ENCODE peak calls at places on chromosomes 6 and 20, in five cellular contexts. U is H9, X is neuronal stem cell, R is IMR-90, H is H1. C is an unnamed sample.

GRCh38 chr20:23094213-23094896 is 8.2 kb upstream of the CD93 start:
- DNase-seq in U (no peak), X (no peak), R (no peak), H (no peak), C (no peak)

GRCh38 chr20:51064160-51064559 is 41.3 kb upstream of the KCNG1 start:
- DNase-seq in U (no peak), X (no peak), R (no peak), H (no peak), C (no peak)

GRCh38 chr6:96051555-96051954 is 35.8 kb downstream of the FUT9 start:
- DNase-seq in U (no peak), X (no peak), R (no peak), H (no peak), C (no peak)

GRCh38 chr6:157343732-157344131 is 20.4 kb upstream of the TMEM242 start:
- DNase-seq in U (no peak), X (no peak), R (no peak), H (no peak), C (no peak)

GRCh38 chr6:140566706-140567330 is 1192.4 kb upstream of the CITED2 start:
- DNase-seq in U (no peak), X (no peak), R (peak), H (no peak), C (peak)

GRCh38 chr20:59525500-59526241 is 78.7 kb upstream of the PHACTR3 start:
- DNase-seq in U (peak), X (peak), R (peak), H (no peak), C (peak)

GRCh38 chr6:118705799-118706481 is 54.5 kb upstream of the CEP85L start:
- DNase-seq in U (peak), X (peak), R (peak), H (peak), C (peak)

GRCh38 chr20:33933469-33933909 is 60.2 kb upstream of the RALY start:
- DNase-seq in U (peak), X (peak), R (peak), H (peak), C (peak)

GRCh38 chr6:155646443-155646842 is 190.8 kb upstream of the NOX3 start:
- DNase-seq in U (no peak), X (no peak), R (peak), H (no peak), C (peak)

GRCh38 chr20:24673678-24674570 is 204.5 kb downstream of the SYNDIG1 start:
- DNase-seq in U (no peak), X (no peak), R (peak), H (no peak), C (peak)

GRCh38 chr20:5918856-5919633 is 31.3 kb downstream of the TRMT6 start:
- DNase-seq in U (no peak), X (no peak), R (peak), H (no peak), C (peak)

GRCh38 chr6:153160221-153160620 is 29.1 kb upstream of the RGS17 start:
- DNase-seq in U (no peak), X (no peak), R (peak), H (no peak), C (peak)

GRCh38 chr20:23190557-23190956 is 104.4 kb upstream of the CD93 start:
- DNase-seq in U (no peak), X (no peak), R (no peak), H (no peak), C (peak)

GRCh38 chr6:24961852-24962251 is 26.1 kb upstream of the RIPOR2 start:
- DNase-seq in U (no peak), X (no peak), R (no peak), H (no peak), C (no peak)

GRCh38 chr6:137399949-137400443 is 94.2 kb downstream of the OLIG3 start:
- DNase-seq in U (peak), X (no peak), R (no peak), H (no peak), C (no peak)

GRCh38 chr20:61531553-61532345 is 279.7 kb downstream of the CDH4 start:
- DNase-seq in U (no peak), X (no peak), R (peak), H (no peak), C (peak)

GRCh38 chr20:36543187-36544133 is 2.1 kb downstream of the MYL9 start:
- DNase-seq in U (no peak), X (no peak), R (peak), H (no peak), C (peak)
- H3K14ac ChIP-seq in U (no peak), X (no peak), R (peak), H (no peak), C (no peak)

GRCh38 chr6:167797871-167798265 is 28.8 kb upstream of the AFDN start:
- DNase-seq in U (no peak), X (no peak), R (no peak), H (no peak), C (no peak)

GRCh38 chr6:167795874-167796667 is 30.6 kb upstream of the AFDN start:
- DNase-seq in U (peak), X (no peak), R (no peak), H (no peak), C (no peak)

GRCh38 chr6:167797079-167797870 is 29.4 kb upstream of the AFDN start:
- DNase-seq in U (no peak), X (no peak), R (no peak), H (no peak), C (no peak)

GRCh38 chr6:167795321-167795811 is 31.3 kb upstream of the AFDN start:
- DNase-seq in U (no peak), X (no peak), R (no peak), H (no peak), C (no peak)

GRCh38 chr6:167796668-167797031 is 30.1 kb upstream of the AFDN start:
- DNase-seq in U (no peak), X (no peak), R (no peak), H (no peak), C (no peak)
- H2BK120ac ChIP-seq in U (no peak), X (no peak), R (no peak), H (no peak), C (no peak)

DNA sequence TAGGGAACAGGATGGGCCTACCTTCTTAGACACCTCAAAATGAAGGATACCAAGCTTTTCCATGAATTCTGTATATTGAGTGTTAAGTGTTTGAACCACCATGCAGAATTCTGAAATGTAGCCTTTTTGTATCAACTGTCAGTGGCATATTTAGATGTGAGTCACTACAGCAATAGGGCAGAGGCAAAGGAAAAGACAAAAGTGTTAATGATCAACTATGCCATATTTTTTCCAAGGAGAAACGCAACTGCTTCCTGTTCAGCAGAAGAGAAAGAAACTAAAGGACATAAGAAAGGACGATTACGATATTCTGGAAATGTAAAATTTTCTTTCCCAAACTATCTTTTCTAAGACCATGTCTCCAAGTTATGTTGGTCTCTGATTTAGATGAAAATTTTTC is 104.6 kb upstream of the RSPO3 start:
- DNase-seq in U (no peak), X (no peak), R (no peak), H (no peak), C (no peak)
- H2BK15ac ChIP-seq in U (no peak), X (no peak), R (no peak), H (no peak), C (no peak)

DNA sequence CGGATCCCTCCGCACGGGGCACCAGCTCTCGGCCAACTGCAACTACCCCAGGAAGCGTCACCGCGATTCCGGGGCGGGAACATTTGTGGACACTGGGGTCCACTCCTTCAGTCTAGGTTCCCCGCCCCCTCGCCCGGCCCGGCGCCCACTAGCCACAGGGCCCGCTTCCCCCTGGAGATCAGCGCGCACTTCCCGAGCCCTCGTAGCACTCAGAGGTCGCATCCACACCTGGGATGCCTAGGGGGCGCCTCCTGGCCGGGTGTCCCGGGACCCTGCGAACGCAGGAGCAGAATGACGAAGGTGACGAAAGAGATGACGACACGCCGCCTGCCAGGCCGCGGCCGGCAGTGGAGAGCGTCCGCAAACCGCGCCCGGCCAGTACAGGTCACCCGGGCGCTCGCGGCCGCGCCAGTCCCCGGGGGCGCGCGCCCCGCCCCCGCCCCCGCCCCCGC is 309 bp upstream of the AIG1 start:
- DNase-seq in U (peak), X (peak), R (peak), H (peak), C (peak)
- H3K14ac ChIP-seq in U (peak), X (peak), R (peak), H (no peak), C (peak)

GRCh38 chr20:49396230-49396629 is 86.2 kb downstream of the KCNB1 start:
- DNase-seq in U (no peak), X (no peak), R (no peak), H (no peak), C (no peak)
- H2BK120ac ChIP-seq in U (no peak), X (no peak), R (no peak), H (no peak), C (no peak)

GRCh38 chr20:19739351-19739750 is 18.7 kb upstream of the RIN2 start:
- DNase-seq in U (no peak), X (no peak), R (no peak), H (no peak), C (no peak)
- H2BK15ac ChIP-seq in U (no peak), X (no peak), R (no peak), H (no peak), C (no peak)

GRCh38 chr20:56748476-56749377 is 119.6 kb downstream of the TFAP2C start:
- DNase-seq in U (no peak), X (no peak), R (no peak), H (no peak), C (no peak)

GRCh38 chr20:56755201-56755600 is 126.1 kb downstream of the TFAP2C start:
- DNase-seq in U (no peak), X (no peak), R (no peak), H (no peak), C (peak)

GRCh38 chr20:56752274-56752673 is 123.2 kb downstream of the TFAP2C start:
- DNase-seq in U (no peak), X (no peak), R (no peak), H (no peak), C (peak)

GRCh38 chr20:56750430-56750829 is 121.3 kb downstream of the TFAP2C start:
- DNase-seq in U (peak), X (peak), R (no peak), H (peak), C (no peak)
- H3K14ac ChIP-seq in U (no peak), X (no peak), R (no peak), H (no peak), C (no peak)

DNA sequence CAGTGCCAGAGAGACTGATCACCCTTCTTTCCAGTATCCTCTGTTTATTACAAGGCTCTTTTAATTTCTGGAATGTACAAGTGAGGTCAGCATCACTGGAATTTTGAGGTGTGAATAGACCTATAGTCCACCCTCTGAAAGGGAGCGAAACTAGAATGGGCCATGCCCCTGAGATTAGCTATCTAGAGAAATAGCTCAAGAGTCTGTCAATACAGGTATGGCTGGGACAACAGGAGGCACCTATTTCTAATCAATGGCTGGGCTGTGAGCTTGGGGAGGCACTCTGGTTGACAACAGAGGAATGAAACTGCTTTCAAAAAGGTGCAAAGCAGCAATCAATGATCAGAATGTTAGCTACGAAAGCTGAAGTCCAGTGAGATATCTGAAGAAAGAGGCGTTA is 17.3 kb upstream of the CITED2 start:
- DNase-seq in U (no peak), X (no peak), R (no peak), H (no peak), C (no peak)
- H2BK120ac ChIP-seq in U (no peak), X (no peak), R (no peak), H (no peak), C (no peak)

C was measured in mesenchymal stem cell.